ENCODE peak calls at places on chromosome 2, in six cellular contexts. S is adipocyte, N is NCI-H774, D is RWPE1, U is astrocyte of the cerebellum, Z is GM23338. H is an unnamed sample.

GRCh38 chr2:158926478-158926948 is 41.9 kb upstream of the TANC1 start:
- DNase-seq in S (peak; percentile 55), D (peak; percentile 34), N (no peak), Z (no peak), U (peak; percentile 55), H (no peak)

GRCh38 chr2:200774920-200775319 is 36.8 kb upstream of the BZW1 start:
- DNase-seq in Z (no peak), S (no peak), U (no peak), D (no peak), N (no peak), H (no peak)

GRCh38 chr2:17148298-17149228 is 369.7 kb downstream of the RAD51AP2 start:
- DNase-seq in D (no peak), Z (peak; percentile 72), S (peak; percentile 63), U (no peak), N (no peak), H (peak; percentile 33)

GRCh38 chr2:218821605-218822211 is 9.9 kb downstream of the PRKAG3 start:
- DNase-seq in U (no peak), S (no peak), Z (no peak), N (no peak), D (no peak), H (no peak)

GRCh38 chr2:10668402-10669012 is 21.3 kb downstream of the NOL10 start:
- DNase-seq in S (peak; percentile 90), D (peak; percentile 26), U (peak; percentile 62), Z (peak; percentile 82), N (peak; percentile 12), H (peak; percentile 59)

GRCh38 chr2:218091743-218092142 is 22.7 kb downstream of the RUFY4 start:
- DNase-seq in U (no peak), N (no peak), S (no peak), D (no peak), Z (no peak), H (no peak)

GRCh38 chr2:107337209-107337898 is 451.4 kb upstream of the ST6GAL2 start:
- DNase-seq in N (no peak), S (peak; percentile 75), Z (no peak), U (peak; percentile 45), D (no peak), H (no peak)

GRCh38 chr2:8096484-8096883 is 585.4 kb upstream of the ID2 start:
- DNase-seq in Z (no peak), S (no peak), D (no peak), U (no peak), N (no peak), H (no peak)

GRCh38 chr2:156435392-156435724 is 821 bp upstream of the GPD2 start:
- DNase-seq in N (no peak), S (no peak), Z (no peak), U (no peak), D (no peak), H (peak; percentile 60)

GRCh38 chr2:31694444-31694843 is 113.7 kb upstream of the SRD5A2 start:
- DNase-seq in Z (peak; percentile 30), D (no peak), N (no peak), S (peak; percentile 20), U (no peak), H (no peak)

GRCh38 chr2:54704688-54705605 is 18.5 kb upstream of the EML6 start:
- DNase-seq in N (peak; percentile 15), Z (peak; percentile 65), U (peak; percentile 62), D (peak; percentile 24), S (peak; percentile 87), H (peak; percentile 48)

GRCh38 chr2:155600296-155600695 is 732.2 kb downstream of the NR4A2 start:
- DNase-seq in U (no peak), N (no peak), S (no peak), D (no peak), Z (no peak), H (no peak)